ENCODE peak calls at places on chromosomes 5 and 9, in nine cellular contexts. One of them, this sample, is unnamed.

GRCh38 chr5:143114481-143114880 is 289.0 kb downstream of the NR3C1 start:
- DNase-seq in A549: no peak
- DNase-seq in colonic mucosa: no peak
- DNase-seq in psoas muscle: no peak
- DNase-seq in MM.1S: no peak
- DNase-seq in body of pancreas: no peak
- DNase-seq in foreskin fibroblast: no peak
- DNase-seq in small intestine: no peak
- DNase-seq in GM23338: no peak
- DNase-seq in this sample: no peak

GRCh38 chr5:159414021-159414420 is 83.7 kb upstream of the IL12B start:
- DNase-seq in A549: no peak
- DNase-seq in colonic mucosa: no peak
- DNase-seq in psoas muscle: no peak
- DNase-seq in MM.1S: no peak
- DNase-seq in body of pancreas: no peak
- DNase-seq in foreskin fibroblast: no peak
- DNase-seq in small intestine: no peak
- DNase-seq in GM23338: no peak
- DNase-seq in this sample: no peak

GRCh38 chr9:74006935-74007334 is 490.2 kb upstream of the RORB start:
- DNase-seq in A549: no peak
- DNase-seq in colonic mucosa: no peak
- DNase-seq in psoas muscle: no peak
- DNase-seq in MM.1S: no peak
- DNase-seq in body of pancreas: no peak
- DNase-seq in foreskin fibroblast: peak; percentile 2
- DNase-seq in small intestine: no peak
- DNase-seq in GM23338: no peak
- DNase-seq in this sample: peak; percentile 23

GRCh38 chr9:86239053-86239770 is 20.2 kb downstream of the C9orf153 start:
- DNase-seq in A549: peak; percentile 14
- DNase-seq in colonic mucosa: no peak
- DNase-seq in psoas muscle: no peak
- DNase-seq in MM.1S: no peak
- DNase-seq in body of pancreas: no peak
- DNase-seq in foreskin fibroblast: no peak
- DNase-seq in small intestine: no peak
- DNase-seq in GM23338: no peak
- DNase-seq in this sample: peak; percentile 9

GRCh38 chr5:179436321-179437122 is 91.3 kb upstream of the ADAMTS2 start:
- DNase-seq in A549: no peak
- DNase-seq in colonic mucosa: no peak
- DNase-seq in psoas muscle: no peak
- DNase-seq in MM.1S: no peak
- DNase-seq in body of pancreas: no peak
- DNase-seq in foreskin fibroblast: no peak
- DNase-seq in small intestine: no peak
- DNase-seq in GM23338: no peak
- DNase-seq in this sample: no peak

GRCh38 chr9:127445851-127446719 is 5.1 kb downstream of the RPL12 start:
- DNase-seq in A549: peak; percentile 48
- DNase-seq in colonic mucosa: no peak
- DNase-seq in psoas muscle: no peak
- DNase-seq in MM.1S: no peak
- DNase-seq in body of pancreas: no peak
- DNase-seq in foreskin fibroblast: peak; percentile 60
- DNase-seq in small intestine: no peak
- DNase-seq in GM23338: peak; percentile 36
- DNase-seq in this sample: peak; percentile 8

GRCh38 chr5:181260720-181261319 is at the start of gene TRIM52:
- DNase-seq in A549: peak; percentile 93
- DNase-seq in colonic mucosa: peak; percentile 94
- DNase-seq in psoas muscle: peak; percentile 94
- DNase-seq in MM.1S: peak; percentile 96
- DNase-seq in body of pancreas: peak; percentile 88
- DNase-seq in foreskin fibroblast: peak; percentile 97
- DNase-seq in small intestine: peak; percentile 93
- DNase-seq in GM23338: peak; percentile 96
- DNase-seq in this sample: peak; percentile 88

GRCh38 chr5:127306647-127307046 is 16.1 kb downstream of the MEGF10 start:
- DNase-seq in A549: no peak
- DNase-seq in colonic mucosa: no peak
- DNase-seq in psoas muscle: no peak
- DNase-seq in MM.1S: no peak
- DNase-seq in body of pancreas: no peak
- DNase-seq in foreskin fibroblast: no peak
- DNase-seq in small intestine: no peak
- DNase-seq in GM23338: no peak
- DNase-seq in this sample: peak; percentile 37

GRCh38 chr5:16418471-16418922 is 47.1 kb downstream of the ZNF622 start:
- DNase-seq in A549: no peak
- DNase-seq in colonic mucosa: no peak
- DNase-seq in psoas muscle: no peak
- DNase-seq in MM.1S: no peak
- DNase-seq in body of pancreas: peak; percentile 53
- DNase-seq in foreskin fibroblast: no peak
- DNase-seq in small intestine: peak; percentile 21
- DNase-seq in GM23338: no peak
- DNase-seq in this sample: no peak

GRCh38 chr9:108150736-108151135 is 661.2 kb upstream of the KLF4 start:
- DNase-seq in A549: no peak
- DNase-seq in colonic mucosa: no peak
- DNase-seq in psoas muscle: peak; percentile 27
- DNase-seq in MM.1S: no peak
- DNase-seq in body of pancreas: no peak
- DNase-seq in foreskin fibroblast: peak; percentile 86
- DNase-seq in small intestine: no peak
- DNase-seq in GM23338: no peak
- DNase-seq in this sample: no peak

GRCh38 chr5:76714771-76715483 is 999 bp upstream of the F2R start:
- DNase-seq in A549: no peak
- DNase-seq in colonic mucosa: peak; percentile 29
- DNase-seq in psoas muscle: peak; percentile 35
- DNase-seq in MM.1S: no peak
- DNase-seq in body of pancreas: no peak
- DNase-seq in foreskin fibroblast: peak; percentile 61
- DNase-seq in small intestine: no peak
- DNase-seq in GM23338: peak; percentile 76
- DNase-seq in this sample: no peak

GRCh38 chr5:58466939-58467338 is 7.1 kb upstream of the PLK2 start:
- DNase-seq in A549: peak; percentile 70
- DNase-seq in colonic mucosa: no peak
- DNase-seq in psoas muscle: no peak
- DNase-seq in MM.1S: peak; percentile 81
- DNase-seq in body of pancreas: no peak
- DNase-seq in foreskin fibroblast: peak; percentile 59
- DNase-seq in small intestine: peak; percentile 15
- DNase-seq in GM23338: peak; percentile 57
- DNase-seq in this sample: peak; percentile 60

GRCh38 chr9:69376651-69377050 is 51.6 kb downstream of the ENTREP1 start:
- DNase-seq in A549: peak; percentile 4
- DNase-seq in colonic mucosa: no peak
- DNase-seq in psoas muscle: no peak
- DNase-seq in MM.1S: no peak
- DNase-seq in body of pancreas: no peak
- DNase-seq in foreskin fibroblast: peak; percentile 87
- DNase-seq in small intestine: no peak
- DNase-seq in GM23338: no peak
- DNase-seq in this sample: peak; percentile 88

GRCh38 chr5:124980174-124980941 is 233.9 kb upstream of the ZNF608 start:
- DNase-seq in A549: no peak
- DNase-seq in colonic mucosa: no peak
- DNase-seq in psoas muscle: no peak
- DNase-seq in MM.1S: no peak
- DNase-seq in body of pancreas: no peak
- DNase-seq in foreskin fibroblast: no peak
- DNase-seq in small intestine: no peak
- DNase-seq in GM23338: peak; percentile 74
- DNase-seq in this sample: no peak

GRCh38 chr9:33137271-33137670 is 29.9 kb downstream of the B4GALT1 start:
- DNase-seq in A549: no peak
- DNase-seq in colonic mucosa: no peak
- DNase-seq in psoas muscle: no peak
- DNase-seq in MM.1S: no peak
- DNase-seq in body of pancreas: no peak
- DNase-seq in foreskin fibroblast: no peak
- DNase-seq in small intestine: no peak
- DNase-seq in GM23338: no peak
- DNase-seq in this sample: no peak

GRCh38 chr9:33446507-33447403 is 638 bp downstream of the AQP3 start:
- DNase-seq in A549: peak; percentile 36
- DNase-seq in colonic mucosa: peak; percentile 58
- DNase-seq in psoas muscle: peak; percentile 61
- DNase-seq in MM.1S: peak; percentile 86
- DNase-seq in body of pancreas: peak; percentile 64
- DNase-seq in foreskin fibroblast: peak; percentile 71
- DNase-seq in small intestine: peak; percentile 94
- DNase-seq in GM23338: no peak
- DNase-seq in this sample: peak; percentile 27

GRCh38 chr9:114291064-114291474 is 31.8 kb upstream of the ORM1 start:
- DNase-seq in A549: peak; percentile 64
- DNase-seq in colonic mucosa: peak; percentile 76
- DNase-seq in psoas muscle: peak; percentile 71
- DNase-seq in MM.1S: peak; percentile 61
- DNase-seq in body of pancreas: peak; percentile 80
- DNase-seq in foreskin fibroblast: peak; percentile 84
- DNase-seq in small intestine: peak; percentile 65
- DNase-seq in GM23338: peak; percentile 86
- DNase-seq in this sample: peak; percentile 72

DNA sequence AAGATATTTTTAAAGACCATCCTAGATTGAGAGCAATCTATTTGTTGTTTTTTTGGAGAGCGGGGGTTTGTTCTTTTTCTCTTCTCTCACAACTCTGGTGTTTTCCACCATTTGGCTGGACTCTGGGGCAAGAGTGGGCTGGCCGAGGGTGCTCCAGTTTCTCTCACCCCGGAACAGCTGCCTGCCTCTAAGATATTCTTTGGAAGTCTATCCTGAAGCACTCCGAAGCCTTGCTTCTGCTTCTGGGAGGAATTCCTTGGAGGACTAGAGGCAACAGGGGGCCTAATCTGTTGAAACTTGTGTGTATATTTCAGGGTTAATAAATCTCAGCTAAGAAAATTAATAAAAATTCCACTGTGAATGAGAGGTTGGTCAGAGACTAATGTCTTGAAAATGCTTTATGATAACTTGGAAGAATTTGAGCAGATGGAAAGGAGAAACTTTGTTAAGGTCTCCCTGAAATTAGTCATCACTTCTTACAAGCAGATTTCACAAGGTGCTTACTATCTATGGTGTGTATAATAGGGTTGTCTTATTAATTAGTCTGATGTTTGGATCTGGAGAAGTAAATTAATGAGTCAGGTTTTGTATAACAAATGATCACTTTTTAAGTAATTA is 3.9 kb downstream of the MAN2A1 start:
- DNase-seq in A549: no peak
- DNase-seq in colonic mucosa: no peak
- DNase-seq in psoas muscle: no peak
- DNase-seq in MM.1S: no peak
- DNase-seq in body of pancreas: no peak
- DNase-seq in foreskin fibroblast: peak; percentile 53
- DNase-seq in small intestine: no peak
- DNase-seq in GM23338: no peak
- DNase-seq in this sample: no peak
- H3K4me3 ChIP-seq in A549: no peak overlapping the region
- H3K4me3 ChIP-seq in colonic mucosa: no peak overlapping the region
- H3K4me3 ChIP-seq in psoas muscle: peak overlapping the region; percentile 48
- H3K4me3 ChIP-seq in MM.1S: peak overlapping the region; percentile 94
- H3K4me3 ChIP-seq in body of pancreas: no peak overlapping the region
- H3K4me3 ChIP-seq in foreskin fibroblast: peak overlapping the region; percentile 3
- H3K4me3 ChIP-seq in small intestine: no peak overlapping the region
- H3K4me3 ChIP-seq in GM23338: peak overlapping the region; percentile 17
- H3K4me3 ChIP-seq in this sample: no peak overlapping the region

DNA sequence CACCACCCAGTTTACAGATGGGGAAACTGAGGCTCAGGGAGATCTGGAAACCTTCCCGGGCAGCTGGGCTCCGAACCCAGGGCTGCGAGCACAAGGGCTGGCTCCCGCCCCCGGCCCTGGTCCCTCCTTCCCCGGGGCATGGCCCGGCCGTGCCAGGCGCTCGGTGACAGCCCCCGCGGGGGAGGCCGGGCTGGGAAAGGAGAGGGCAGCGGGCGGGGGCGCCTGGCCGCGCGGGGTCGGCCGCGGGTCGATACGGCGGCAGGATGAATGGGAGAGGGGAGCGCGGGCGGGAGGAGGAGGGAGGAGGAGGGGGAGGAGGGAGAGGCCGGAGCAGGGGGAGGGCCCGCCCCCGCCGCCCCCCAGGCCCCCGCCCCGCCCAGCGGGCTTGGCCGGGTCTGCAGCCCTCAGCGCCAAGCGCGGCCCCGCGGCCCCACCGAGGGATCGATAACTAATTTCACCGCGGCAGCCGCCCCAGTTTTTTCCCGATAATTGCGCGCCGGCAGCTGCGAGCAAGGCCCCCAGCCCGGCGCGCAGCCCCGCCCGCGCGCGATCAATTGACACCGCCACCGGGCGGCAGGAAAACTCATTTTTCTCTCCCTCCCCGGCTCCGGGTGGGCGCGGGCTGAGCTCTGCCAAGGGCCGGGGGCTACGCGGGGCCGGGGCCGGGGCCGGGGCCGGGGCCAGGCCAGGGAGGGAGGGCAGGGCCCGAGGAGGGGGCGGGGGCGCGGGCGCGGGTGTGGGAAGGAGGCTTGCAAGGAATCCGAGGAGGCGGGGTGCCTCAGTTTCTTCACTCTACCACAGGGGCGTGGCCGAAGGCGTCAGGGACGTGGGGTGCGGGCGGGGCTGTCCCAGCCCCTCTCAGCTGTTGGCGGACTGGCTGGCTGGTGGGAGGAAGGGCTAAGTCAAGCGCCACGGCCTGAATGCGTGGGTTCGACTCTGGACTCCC is 52.1 kb downstream of the C9orf50 start:
- DNase-seq in A549: peak; percentile 78
- DNase-seq in colonic mucosa: peak; percentile 54
- DNase-seq in psoas muscle: peak; percentile 44
- DNase-seq in MM.1S: no peak
- DNase-seq in body of pancreas: peak; percentile 60
- DNase-seq in foreskin fibroblast: peak; percentile 61
- DNase-seq in small intestine: no peak
- DNase-seq in GM23338: peak; percentile 65
- DNase-seq in this sample: peak; percentile 48
- H3K4me3 ChIP-seq in A549: peak overlapping the region; percentile 55
- H3K4me3 ChIP-seq in colonic mucosa: peak overlapping the region; percentile 37
- H3K4me3 ChIP-seq in psoas muscle: peak overlapping the region; percentile 68
- H3K4me3 ChIP-seq in MM.1S: no peak overlapping the region
- H3K4me3 ChIP-seq in body of pancreas: peak overlapping the region; percentile 14
- H3K4me3 ChIP-seq in foreskin fibroblast: peak overlapping the region; percentile 56
- H3K4me3 ChIP-seq in small intestine: no peak overlapping the region
- H3K4me3 ChIP-seq in GM23338: peak overlapping the region; percentile 69
- H3K4me3 ChIP-seq in this sample: peak overlapping the region; percentile 42

GRCh38 chr5:88836195-88836838 is 46.7 kb downstream of the MEF2C start:
- DNase-seq in A549: no peak
- DNase-seq in colonic mucosa: no peak
- DNase-seq in psoas muscle: no peak
- DNase-seq in MM.1S: no peak
- DNase-seq in body of pancreas: no peak
- DNase-seq in foreskin fibroblast: no peak
- DNase-seq in small intestine: peak; percentile 5
- DNase-seq in GM23338: no peak
- DNase-seq in this sample: peak; percentile 18
- H3K4me3 ChIP-seq in A549: no peak overlapping the region
- H3K4me3 ChIP-seq in colonic mucosa: no peak overlapping the region
- H3K4me3 ChIP-seq in psoas muscle: peak overlapping the region; percentile 48
- H3K4me3 ChIP-seq in MM.1S: no peak overlapping the region
- H3K4me3 ChIP-seq in body of pancreas: no peak overlapping the region
- H3K4me3 ChIP-seq in foreskin fibroblast: no peak overlapping the region
- H3K4me3 ChIP-seq in small intestine: no peak overlapping the region
- H3K4me3 ChIP-seq in GM23338: no peak overlapping the region
- H3K4me3 ChIP-seq in this sample: no peak overlapping the region

GRCh38 chr5:122077451-122078115 is 476 bp downstream of the LOX start:
- DNase-seq in A549: peak; percentile 4
- DNase-seq in colonic mucosa: no peak
- DNase-seq in psoas muscle: peak; percentile 20
- DNase-seq in MM.1S: no peak
- DNase-seq in body of pancreas: peak; percentile 15
- DNase-seq in foreskin fibroblast: peak; percentile 71
- DNase-seq in small intestine: peak; percentile 6
- DNase-seq in GM23338: peak; percentile 70
- DNase-seq in this sample: no peak
- H3K4me3 ChIP-seq in A549: peak overlapping the region; percentile 55
- H3K4me3 ChIP-seq in colonic mucosa: peak overlapping the region; percentile 49
- H3K4me3 ChIP-seq in psoas muscle: peak overlapping the region; percentile 72
- H3K4me3 ChIP-seq in MM.1S: peak overlapping the region; percentile 65
- H3K4me3 ChIP-seq in body of pancreas: no peak overlapping the region
- H3K4me3 ChIP-seq in foreskin fibroblast: peak overlapping the region; percentile 93
- H3K4me3 ChIP-seq in small intestine: peak overlapping the region; percentile 39
- H3K4me3 ChIP-seq in GM23338: peak overlapping the region; percentile 74
- H3K4me3 ChIP-seq in this sample: peak overlapping the region; percentile 88

This sample was measured in astrocyte of the spinal cord.